ENCODE peak calls at places on chromosomes 3 and 15, in eight cellular contexts. One of them, this sample, is unnamed. For H3K9me3 and H3K27me3, the result is how much of the 10 kb centered on the place peaks cover.

GRCh38 chr3:176046717-176047116 is 1150.6 kb downstream of the TBL1XR1 start:
- DNase-seq in mammary epithelial cell: no peak
- DNase-seq in hepatocyte: no peak
- DNase-seq in IMR-90: no peak
- DNase-seq in GM23248: no peak
- DNase-seq in fibroblast of lung: no peak
- DNase-seq in psoas muscle: no peak
- DNase-seq in thoracic aorta: no peak
- DNase-seq in this sample: no peak

GRCh38 chr15:36961956-36962355 is 138.4 kb downstream of the MEIS2 start:
- DNase-seq in mammary epithelial cell: no peak
- DNase-seq in hepatocyte: no peak
- DNase-seq in IMR-90: no peak
- DNase-seq in GM23248: no peak
- DNase-seq in fibroblast of lung: no peak
- DNase-seq in psoas muscle: no peak
- DNase-seq in thoracic aorta: no peak
- DNase-seq in this sample: no peak

GRCh38 chr3:146594843-146595482 is 10.2 kb downstream of the PLSCR5 start:
- DNase-seq in mammary epithelial cell: no peak
- DNase-seq in hepatocyte: peak
- DNase-seq in IMR-90: peak
- DNase-seq in GM23248: peak
- DNase-seq in fibroblast of lung: peak
- DNase-seq in psoas muscle: no peak
- DNase-seq in thoracic aorta: no peak
- DNase-seq in this sample: no peak

GRCh38 chr3:16070707-16071106 is 103.8 kb upstream of the GALNT15 start:
- DNase-seq in mammary epithelial cell: no peak
- DNase-seq in hepatocyte: no peak
- DNase-seq in IMR-90: no peak
- DNase-seq in GM23248: no peak
- DNase-seq in fibroblast of lung: no peak
- DNase-seq in psoas muscle: no peak
- DNase-seq in thoracic aorta: no peak
- DNase-seq in this sample: no peak

GRCh38 chr3:78690806-78691205 is 1077.0 kb downstream of the ROBO1 start:
- DNase-seq in mammary epithelial cell: no peak
- DNase-seq in hepatocyte: no peak
- DNase-seq in IMR-90: peak
- DNase-seq in GM23248: peak
- DNase-seq in fibroblast of lung: peak
- DNase-seq in psoas muscle: no peak
- DNase-seq in thoracic aorta: no peak
- DNase-seq in this sample: no peak

GRCh38 chr3:171711461-171711860 is 98.8 kb downstream of the PLD1 start:
- DNase-seq in mammary epithelial cell: no peak
- DNase-seq in hepatocyte: no peak
- DNase-seq in IMR-90: peak
- DNase-seq in GM23248: peak
- DNase-seq in fibroblast of lung: no peak
- DNase-seq in psoas muscle: no peak
- DNase-seq in thoracic aorta: no peak
- DNase-seq in this sample: no peak

GRCh38 chr3:194937751-194938358 is 252.2 kb downstream of the FAM43A start:
- DNase-seq in mammary epithelial cell: no peak
- DNase-seq in hepatocyte: no peak
- DNase-seq in IMR-90: no peak
- DNase-seq in GM23248: no peak
- DNase-seq in fibroblast of lung: no peak
- DNase-seq in psoas muscle: no peak
- DNase-seq in thoracic aorta: no peak
- DNase-seq in this sample: no peak

GRCh38 chr3:112088944-112089343 is 2.8 kb downstream of the C3orf52 start:
- DNase-seq in mammary epithelial cell: no peak
- DNase-seq in hepatocyte: no peak
- DNase-seq in IMR-90: no peak
- DNase-seq in GM23248: no peak
- DNase-seq in fibroblast of lung: no peak
- DNase-seq in psoas muscle: no peak
- DNase-seq in thoracic aorta: no peak
- DNase-seq in this sample: no peak

GRCh38 chr15:73171711-73172110 is 119.4 kb downstream of the NEO1 start:
- DNase-seq in mammary epithelial cell: no peak
- DNase-seq in hepatocyte: no peak
- DNase-seq in IMR-90: no peak
- DNase-seq in GM23248: no peak
- DNase-seq in fibroblast of lung: no peak
- DNase-seq in psoas muscle: no peak
- DNase-seq in thoracic aorta: no peak
- DNase-seq in this sample: no peak

GRCh38 chr15:25180606-25181289 is 226.0 kb downstream of the SNRPN start:
- DNase-seq in mammary epithelial cell: no peak
- DNase-seq in hepatocyte: no peak
- DNase-seq in IMR-90: no peak
- DNase-seq in GM23248: no peak
- DNase-seq in fibroblast of lung: no peak
- DNase-seq in psoas muscle: peak
- DNase-seq in thoracic aorta: no peak
- DNase-seq in this sample: no peak

GRCh38 chr3:195805181-195805580 is 6.5 kb downstream of the MUC4 start:
- DNase-seq in mammary epithelial cell: no peak
- DNase-seq in hepatocyte: no peak
- DNase-seq in IMR-90: no peak
- DNase-seq in GM23248: no peak
- DNase-seq in fibroblast of lung: no peak
- DNase-seq in psoas muscle: no peak
- DNase-seq in thoracic aorta: no peak
- DNase-seq in this sample: no peak

GRCh38 chr3:186772886-186773417 is 10.4 kb upstream of the EIF4A2 start:
- DNase-seq in mammary epithelial cell: no peak
- DNase-seq in hepatocyte: peak
- DNase-seq in IMR-90: no peak
- DNase-seq in GM23248: peak
- DNase-seq in fibroblast of lung: no peak
- DNase-seq in psoas muscle: peak
- DNase-seq in thoracic aorta: no peak
- DNase-seq in this sample: peak

GRCh38 chr3:101070260-101071121 is 77.3 kb upstream of the ABI3BP start:
- DNase-seq in mammary epithelial cell: no peak
- DNase-seq in hepatocyte: peak
- DNase-seq in IMR-90: no peak
- DNase-seq in GM23248: no peak
- DNase-seq in fibroblast of lung: no peak
- DNase-seq in psoas muscle: peak
- DNase-seq in thoracic aorta: no peak
- DNase-seq in this sample: no peak

GRCh38 chr3:130846181-130846580 is 47.7 kb upstream of the ATP2C1 start:
- DNase-seq in mammary epithelial cell: peak
- DNase-seq in hepatocyte: no peak
- DNase-seq in IMR-90: no peak
- DNase-seq in GM23248: no peak
- DNase-seq in fibroblast of lung: no peak
- DNase-seq in psoas muscle: no peak
- DNase-seq in thoracic aorta: no peak
- DNase-seq in this sample: no peak

GRCh38 chr15:68633181-68634121 is 54.7 kb downstream of the CORO2B start:
- DNase-seq in mammary epithelial cell: no peak
- DNase-seq in hepatocyte: no peak
- DNase-seq in IMR-90: no peak
- DNase-seq in GM23248: no peak
- DNase-seq in fibroblast of lung: no peak
- DNase-seq in psoas muscle: no peak
- DNase-seq in thoracic aorta: no peak
- DNase-seq in this sample: no peak

GRCh38 chr3:190286014-190286413 is 36.2 kb downstream of the CLDN1 start:
- DNase-seq in mammary epithelial cell: no peak
- DNase-seq in hepatocyte: no peak
- DNase-seq in IMR-90: no peak
- DNase-seq in GM23248: no peak
- DNase-seq in fibroblast of lung: no peak
- DNase-seq in psoas muscle: no peak
- DNase-seq in thoracic aorta: no peak
- DNase-seq in this sample: no peak

GRCh38 chr15:91952216-91952615 is 98.7 kb downstream of the SLCO3A1 start:
- DNase-seq in mammary epithelial cell: peak
- DNase-seq in hepatocyte: no peak
- DNase-seq in IMR-90: no peak
- DNase-seq in GM23248: no peak
- DNase-seq in fibroblast of lung: no peak
- DNase-seq in psoas muscle: no peak
- DNase-seq in thoracic aorta: no peak
- DNase-seq in this sample: no peak

GRCh38 chr15:38260077-38260476 is 7.4 kb downstream of the SPRED1 start:
- DNase-seq in mammary epithelial cell: no peak
- DNase-seq in hepatocyte: no peak
- DNase-seq in IMR-90: peak
- DNase-seq in GM23248: peak
- DNase-seq in fibroblast of lung: no peak
- DNase-seq in psoas muscle: no peak
- DNase-seq in thoracic aorta: no peak
- DNase-seq in this sample: no peak

GRCh38 chr15:59946084-59946483 is 58.0 kb upstream of the FOXB1 start:
- DNase-seq in mammary epithelial cell: no peak
- DNase-seq in hepatocyte: no peak
- DNase-seq in IMR-90: no peak
- DNase-seq in GM23248: no peak
- DNase-seq in fibroblast of lung: no peak
- DNase-seq in psoas muscle: no peak
- DNase-seq in thoracic aorta: no peak
- DNase-seq in this sample: no peak

GRCh38 chr15:98648654-98649537 is 557 bp downstream of the IGF1R start:
- DNase-seq in mammary epithelial cell: peak
- DNase-seq in hepatocyte: peak
- DNase-seq in IMR-90: peak
- DNase-seq in GM23248: peak
- DNase-seq in fibroblast of lung: peak
- DNase-seq in psoas muscle: peak
- DNase-seq in thoracic aorta: no peak
- DNase-seq in this sample: no peak

DNA sequence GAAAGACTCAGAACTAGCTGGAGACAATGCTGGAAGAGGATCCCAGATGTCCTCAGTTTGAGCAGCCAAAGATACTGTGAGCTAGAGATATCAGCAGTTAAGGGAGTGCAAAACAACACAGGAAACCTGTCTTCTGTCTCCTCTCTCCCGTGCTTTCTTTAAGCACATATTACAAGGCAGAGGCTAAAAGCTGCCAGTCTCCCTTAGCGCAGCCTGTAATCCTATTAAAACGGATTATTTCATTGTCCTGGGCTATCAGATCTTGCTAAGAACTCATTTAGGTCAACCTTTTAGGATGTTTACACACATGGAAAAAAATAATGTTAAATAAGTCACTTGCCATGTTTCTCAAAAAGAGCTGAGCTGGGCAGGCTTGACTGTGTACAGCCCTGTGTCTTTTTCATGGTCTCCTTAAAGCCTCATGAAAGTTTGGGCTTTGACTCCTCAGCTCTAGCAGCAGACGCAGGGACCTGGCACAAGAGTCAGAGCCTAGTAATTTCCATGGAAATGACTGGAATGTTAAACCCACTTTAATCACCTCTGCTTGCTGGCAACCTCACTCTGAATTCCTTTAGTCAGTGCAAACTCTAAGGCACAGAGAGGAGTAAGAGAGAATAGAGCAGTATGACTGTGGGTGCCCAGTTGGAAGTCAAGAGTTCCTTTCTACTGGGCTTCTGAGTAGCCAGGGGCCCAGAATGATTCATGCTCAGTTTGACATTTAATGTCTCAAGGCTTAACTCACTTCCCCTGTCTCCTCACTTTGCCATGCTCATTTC is 491.9 kb downstream of the NTRK3 start:
- DNase-seq in mammary epithelial cell: peak
- DNase-seq in hepatocyte: no peak
- DNase-seq in IMR-90: peak
- DNase-seq in GM23248: peak
- DNase-seq in fibroblast of lung: no peak
- DNase-seq in psoas muscle: no peak
- DNase-seq in thoracic aorta: no peak
- DNase-seq in this sample: no peak
- H3K9me3 ChIP-seq in mammary epithelial cell: under half
- H3K9me3 ChIP-seq in hepatocyte: under half
- H3K9me3 ChIP-seq in IMR-90: under half
- H3K9me3 ChIP-seq in GM23248: under half
- H3K9me3 ChIP-seq in fibroblast of lung: under half
- H3K9me3 ChIP-seq in psoas muscle: under half
- H3K9me3 ChIP-seq in thoracic aorta: under half
- H3K9me3 ChIP-seq in this sample: under half

GRCh38 chr15:85937661-85938060 is 142.0 kb upstream of the AGBL1 start:
- DNase-seq in mammary epithelial cell: no peak
- DNase-seq in hepatocyte: no peak
- DNase-seq in IMR-90: no peak
- DNase-seq in GM23248: no peak
- DNase-seq in fibroblast of lung: no peak
- DNase-seq in psoas muscle: no peak
- DNase-seq in thoracic aorta: no peak
- DNase-seq in this sample: no peak
- H3K27me3 ChIP-seq in mammary epithelial cell: under half
- H3K27me3 ChIP-seq in hepatocyte: under half
- H3K27me3 ChIP-seq in IMR-90: under half
- H3K27me3 ChIP-seq in GM23248: under half
- H3K27me3 ChIP-seq in fibroblast of lung: under half
- H3K27me3 ChIP-seq in psoas muscle: under half
- H3K27me3 ChIP-seq in thoracic aorta: under half
- H3K27me3 ChIP-seq in this sample: under half

GRCh38 chr3:118267588-118267987 is 767.1 kb downstream of the IGSF11 start:
- DNase-seq in mammary epithelial cell: peak
- DNase-seq in hepatocyte: no peak
- DNase-seq in IMR-90: no peak
- DNase-seq in GM23248: no peak
- DNase-seq in fibroblast of lung: no peak
- DNase-seq in psoas muscle: no peak
- DNase-seq in thoracic aorta: no peak
- DNase-seq in this sample: no peak

DNA sequence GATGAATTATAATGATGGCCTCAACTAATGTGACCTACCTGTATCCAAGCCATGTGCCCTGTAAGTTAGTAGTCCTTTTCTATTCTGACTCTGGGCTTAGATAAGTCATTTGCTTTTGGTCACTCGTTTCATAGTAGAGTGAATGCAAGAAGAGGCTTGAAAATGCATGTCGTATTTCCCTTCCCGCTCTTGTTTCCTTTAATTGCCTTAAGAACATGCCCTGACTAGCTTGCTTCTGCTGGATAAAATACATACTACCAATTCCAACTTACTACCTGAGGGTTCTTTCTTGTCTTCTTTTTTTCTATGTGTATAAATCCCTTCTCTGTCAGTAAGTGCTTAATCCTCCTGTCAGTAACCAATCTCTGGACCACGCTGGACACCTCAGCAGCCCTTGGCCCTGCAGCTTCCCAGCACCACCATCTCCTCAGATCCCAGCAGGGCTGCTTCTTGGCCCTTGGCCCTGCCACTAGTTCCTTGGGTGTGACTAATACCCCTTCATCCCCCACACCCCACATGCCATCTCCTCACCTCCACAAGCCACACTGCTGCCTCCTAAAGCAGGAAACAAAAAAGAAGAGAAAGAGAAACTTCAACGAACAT is 771.7 kb downstream of the IGSF11 start:
- DNase-seq in mammary epithelial cell: peak
- DNase-seq in hepatocyte: no peak
- DNase-seq in IMR-90: no peak
- DNase-seq in GM23248: no peak
- DNase-seq in fibroblast of lung: no peak
- DNase-seq in psoas muscle: no peak
- DNase-seq in thoracic aorta: no peak
- DNase-seq in this sample: no peak
- H3K9me3 ChIP-seq in mammary epithelial cell: under half
- H3K9me3 ChIP-seq in hepatocyte: under half
- H3K9me3 ChIP-seq in IMR-90: under half
- H3K9me3 ChIP-seq in GM23248: under half
- H3K9me3 ChIP-seq in fibroblast of lung: under half
- H3K9me3 ChIP-seq in psoas muscle: under half
- H3K9me3 ChIP-seq in thoracic aorta: under half
- H3K9me3 ChIP-seq in this sample: under half

GRCh38 chr15:65987100-65987499 is 117.8 kb downstream of the RAB11A start:
- DNase-seq in mammary epithelial cell: no peak
- DNase-seq in hepatocyte: no peak
- DNase-seq in IMR-90: no peak
- DNase-seq in GM23248: no peak
- DNase-seq in fibroblast of lung: no peak
- DNase-seq in psoas muscle: no peak
- DNase-seq in thoracic aorta: no peak
- DNase-seq in this sample: no peak
- H3K27me3 ChIP-seq in mammary epithelial cell: under half
- H3K27me3 ChIP-seq in hepatocyte: under half
- H3K27me3 ChIP-seq in IMR-90: half or more
- H3K27me3 ChIP-seq in GM23248: half or more
- H3K27me3 ChIP-seq in fibroblast of lung: under half
- H3K27me3 ChIP-seq in psoas muscle: under half
- H3K27me3 ChIP-seq in thoracic aorta: under half
- H3K27me3 ChIP-seq in this sample: under half

This sample was measured in ascending aorta.